ENCODE peak calls at places on chromosomes 7 and 10, in eight cellular contexts. F is dorsolateral prefrontal cortex, V is AG04449, U is OCI-LY7, J is bronchial epithelial cell, E is WERI-Rb-1, Y is HFFc6, Z is choroid plexus epithelial cell. X is an unnamed sample.

GRCh38 chr10:43201545-43202131 is 63.4 kb downstream of the CSGALNACT2 start:
- DNase-seq in Z (no peak), E (peak), V (no peak), J (no peak), Y (no peak), U (no peak), F (no peak), X (peak)

GRCh38 chr7:11742496-11742895 is 89.5 kb downstream of the THSD7A start:
- DNase-seq in J (no peak), Y (no peak), V (no peak), E (no peak), F (no peak), Z (no peak), U (no peak), X (no peak)

GRCh38 chr7:108581655-108582491 is 12.2 kb downstream of the DNAJB9 start:
- DNase-seq in E (no peak), U (no peak), V (peak), F (no peak), Y (no peak), Z (peak), J (no peak), X (no peak)

GRCh38 chr10:73838827-73839226 is 27.4 kb upstream of the NDST2 start:
- DNase-seq in V (no peak), J (peak), E (no peak), Z (no peak), F (no peak), Y (no peak), U (no peak), X (no peak)

GRCh38 chr10:72259491-72260214 is 14.1 kb upstream of the DDIT4 start:
- DNase-seq in J (no peak), V (no peak), E (no peak), F (no peak), U (peak), Z (peak), Y (peak), X (peak)

GRCh38 chr10:16585103-16585502 is 63.4 kb upstream of the C1QL3 start:
- DNase-seq in F (no peak), Z (no peak), E (no peak), U (no peak), Y (no peak), J (no peak), V (no peak), X (peak)

GRCh38 chr10:126565871-126566270 is 104.6 kb downstream of the C10orf90 start:
- DNase-seq in Y (no peak), U (no peak), V (no peak), F (no peak), Z (no peak), J (no peak), E (no peak), X (no peak)

GRCh38 chr10:90930070-90930837 is 9.4 kb upstream of the ANKRD1 start:
- DNase-seq in U (no peak), F (no peak), V (peak), Z (peak), E (peak), J (peak), Y (peak), X (no peak)

GRCh38 chr7:1939434-1940401 is 269.6 kb downstream of the ELFN1 start:
- DNase-seq in E (no peak), Z (no peak), F (no peak), Y (no peak), U (no peak), J (peak), V (no peak), X (peak)

GRCh38 chr7:99137418-99138180 is 6.3 kb downstream of the SMURF1 start:
- DNase-seq in J (peak), F (peak), Z (peak), V (no peak), E (no peak), U (no peak), Y (peak), X (no peak)
- TF ChIP-seq CTCF in J (no peak), F (no peak), Z (peak), V (no peak), E (no peak), U (no peak), Y (no peak), X (no peak)

DNA sequence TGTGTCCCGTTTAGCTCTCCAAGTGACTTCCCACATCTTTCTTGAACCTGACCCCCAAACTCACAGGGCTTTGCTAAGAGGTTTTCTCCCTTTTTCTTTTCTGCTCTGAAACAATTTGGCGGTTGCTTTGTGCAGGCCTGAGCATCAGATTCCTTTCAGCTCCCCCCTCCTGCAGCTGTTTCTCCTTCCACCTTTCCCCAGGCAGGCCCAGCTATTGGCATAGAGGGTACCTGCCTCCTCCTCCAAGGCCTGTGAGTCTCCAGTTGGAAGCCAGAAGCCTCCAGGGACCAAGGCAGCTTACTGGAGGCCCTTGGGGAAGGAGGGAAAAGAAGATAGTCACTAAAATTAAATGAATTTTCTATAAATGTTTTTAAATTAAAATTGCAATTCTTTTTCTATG is 7.7 kb downstream of the VAX1 start:
- DNase-seq in J (no peak), Z (no peak), Y (no peak), V (no peak), F (no peak), U (no peak), E (no peak), X (no peak)
- TF ChIP-seq CTCF in J (no peak), Z (no peak), Y (no peak), V (no peak), F (no peak), U (no peak), E (no peak), X (no peak)

GRCh38 chr10:78925275-78925674 is 143.5 kb upstream of the ZMIZ1 start:
- DNase-seq in E (no peak), Y (no peak), Z (no peak), J (no peak), F (no peak), V (no peak), U (no peak), X (no peak)
- TF ChIP-seq CTCF in E (no peak), Y (no peak), Z (no peak), J (no peak), F (no peak), V (no peak), U (no peak), X (no peak)

DNA sequence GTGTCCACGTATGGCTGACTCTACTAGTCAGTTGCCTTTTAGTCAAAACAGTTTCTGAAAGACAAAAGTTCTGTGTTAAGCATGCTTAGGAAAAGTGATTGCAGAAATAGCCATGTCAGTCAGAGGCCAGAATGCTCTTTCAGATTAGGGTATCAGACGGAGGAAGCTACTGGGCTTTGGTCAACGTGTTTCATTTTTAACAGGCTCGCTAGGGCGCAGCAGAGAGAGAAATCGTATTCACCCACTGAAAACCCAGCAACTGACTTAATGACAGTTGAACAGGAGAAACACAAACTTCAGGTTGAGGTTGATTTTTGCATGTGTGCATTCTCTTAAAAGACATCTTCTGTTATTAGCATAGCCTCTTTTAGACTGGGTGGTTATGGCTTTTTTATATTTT is 322.6 kb upstream of the KIAA1217 start:
- DNase-seq in Z (no peak), U (no peak), E (peak), Y (no peak), F (no peak), V (no peak), J (no peak), X (no peak)
- TF ChIP-seq CTCF in Z (no peak), U (peak), E (no peak), Y (no peak), F (no peak), V (no peak), J (peak), X (no peak)

GRCh38 chr10:69948261-69948660 is 104.4 kb upstream of the MACROH2A2 start:
- DNase-seq in J (no peak), U (no peak), Z (no peak), Y (no peak), E (no peak), F (no peak), V (no peak), X (no peak)
- TF ChIP-seq CTCF in J (peak), U (peak), Z (no peak), Y (peak), E (no peak), F (no peak), V (no peak), X (no peak)

GRCh38 chr10:101216631-101217425 is 12.4 kb downstream of the LBX1 start:
- DNase-seq in Z (no peak), J (no peak), E (no peak), U (no peak), F (no peak), Y (no peak), V (no peak), X (no peak)

GRCh38 chr10:101218423-101219136 is 10.7 kb downstream of the LBX1 start:
- DNase-seq in Z (no peak), Y (no peak), U (no peak), V (no peak), J (no peak), E (no peak), F (no peak), X (peak)

GRCh38 chr10:101219137-101219945 is 9.9 kb downstream of the LBX1 start:
- DNase-seq in Y (no peak), J (no peak), V (no peak), Z (no peak), E (no peak), F (no peak), U (no peak), X (no peak)

GRCh38 chr10:101216207-101216607 is 13.1 kb downstream of the LBX1 start:
- DNase-seq in J (no peak), Y (no peak), Z (no peak), F (no peak), U (no peak), V (no peak), E (peak), X (no peak)

DNA sequence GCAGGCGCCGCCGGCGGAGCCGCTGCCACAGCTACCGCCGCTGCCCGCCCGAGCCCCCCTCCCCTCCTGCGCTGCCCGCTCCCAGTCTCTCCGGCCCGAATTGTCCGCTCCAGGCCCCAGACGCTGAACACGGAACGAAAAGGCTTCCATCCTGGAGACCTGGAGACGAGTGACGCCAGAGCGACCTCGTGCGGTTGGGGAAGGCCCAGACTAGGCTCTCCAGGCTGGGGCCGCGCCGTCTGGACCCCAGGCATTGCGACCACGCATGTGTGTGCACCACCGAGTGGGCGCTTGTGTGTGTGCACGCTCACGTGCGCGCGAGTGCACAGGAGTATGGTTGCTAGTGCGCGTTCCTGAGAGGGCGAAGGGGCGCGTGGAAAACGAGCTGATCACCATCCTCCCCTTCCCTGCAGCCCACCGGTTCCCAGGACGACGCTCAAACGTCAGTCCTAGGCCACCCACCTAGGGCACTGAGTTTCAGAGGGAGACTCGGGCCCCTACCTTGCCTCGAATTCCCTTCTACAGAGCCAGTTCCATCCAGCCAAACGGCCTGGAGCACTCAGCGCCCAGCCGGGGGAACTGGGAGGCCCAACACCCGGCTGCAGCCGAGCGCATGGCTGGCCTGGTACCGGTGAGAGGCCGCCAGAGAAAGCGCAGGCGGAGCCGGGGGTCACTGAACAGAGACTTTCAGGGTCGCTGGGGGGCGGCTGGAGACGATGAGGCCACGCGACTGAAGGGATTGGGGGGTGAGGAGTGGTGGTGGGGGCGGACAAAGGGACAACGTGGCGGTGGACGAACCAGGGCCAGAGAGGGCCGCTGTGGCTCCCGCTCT is 11.6 kb downstream of the LBX1 start:
- DNase-seq in Z (peak), E (no peak), V (no peak), F (no peak), U (no peak), J (no peak), Y (no peak), X (peak)
- TF ChIP-seq CTCF in Z (peak), E (no peak), V (peak), F (no peak), U (no peak), J (peak), Y (peak), X (no peak)

GRCh38 chr10:113519616-113520015 is 33.2 kb upstream of the HABP2 start:
- DNase-seq in Y (no peak), J (no peak), F (no peak), V (no peak), E (no peak), U (no peak), Z (no peak), X (no peak)
- TF ChIP-seq CTCF in Y (no peak), J (no peak), F (no peak), V (no peak), E (no peak), U (no peak), Z (no peak), X (no peak)

GRCh38 chr7:158638001-158638400 is 50.4 kb upstream of the PTPRN2 start:
- DNase-seq in F (no peak), V (no peak), U (no peak), Y (no peak), E (no peak), Z (peak), J (no peak), X (no peak)
- TF ChIP-seq CTCF in F (no peak), V (no peak), U (no peak), Y (no peak), E (no peak), Z (no peak), J (no peak), X (no peak)